ENCODE peak calls at places on chromosomes 6 and 20, in four cellular contexts. G is transverse colon, F is AG04450, D is aorta. X is an unnamed sample.

GRCh38 chr6:124800222-124800621 is 162.0 kb upstream of the RNF217 start:
- DNase-seq in F (no peak), G (no peak), D (no peak), X (no peak)

GRCh38 chr20:58216334-58216733 is 12.1 kb downstream of the ANKRD60 start:
- DNase-seq in G (no peak), D (no peak), F (no peak), X (no peak)

GRCh38 chr20:47187450-47188195 is 168.9 kb downstream of the ZMYND8 start:
- DNase-seq in G (no peak), F (no peak), D (no peak), X (no peak)

GRCh38 chr20:47253860-47254259 is 102.6 kb downstream of the ZMYND8 start:
- DNase-seq in D (no peak), G (no peak), F (no peak), X (no peak)

GRCh38 chr6:93419304-93420162 is at the start of gene EPHA7:
- DNase-seq in F (peak), G (peak), D (peak), X (peak)

GRCh38 chr6:35503534-35503933 is 6.7 kb upstream of the TEAD3 start:
- DNase-seq in G (no peak), D (no peak), F (no peak), X (no peak)

GRCh38 chr6:53282741-53283140 is 66.0 kb downstream of the ELOVL5 start:
- DNase-seq in F (no peak), G (no peak), D (no peak), X (no peak)

GRCh38 chr6:130047440-130047995 is 29.1 kb downstream of the L3MBTL3 start:
- DNase-seq in G (no peak), D (no peak), F (no peak), X (no peak)

GRCh38 chr6:95578106-95578410 is 723 bp downstream of the MANEA start:
- DNase-seq in G (no peak), F (no peak), D (no peak), X (no peak)

GRCh38 chr20:33450867-33451266 is 7.3 kb upstream of the SNTA1 start:
- DNase-seq in G (no peak), D (peak), F (no peak), X (no peak)

GRCh38 chr20:23119456-23120216 is 33.5 kb upstream of the CD93 start:
- DNase-seq in G (no peak), F (no peak), D (peak), X (no peak)

GRCh38 chr20:62772618-62772993 is 23.7 kb upstream of the MRGBP start:
- DNase-seq in F (no peak), G (no peak), D (peak), X (no peak)

GRCh38 chr6:155271145-155271544 is 7.3 kb downstream of the CLDN20 start:
- DNase-seq in D (no peak), F (no peak), G (no peak), X (no peak)

GRCh38 chr6:143337201-143337949 is 113.1 kb downstream of the ADAT2 start:
- DNase-seq in D (no peak), G (peak), F (no peak), X (peak)

GRCh38 chr6:80357674-80358073 is 251.2 kb downstream of the BCKDHB start:
- DNase-seq in D (no peak), F (no peak), G (no peak), X (no peak)

GRCh38 chr6:32081168-32081624 is 27.9 kb downstream of the TNXB start:
- DNase-seq in F (peak), G (peak), D (peak), X (no peak)

GRCh38 chr6:130848945-130849344 is 21.7 kb downstream of the SMLR1 start:
- DNase-seq in D (no peak), G (no peak), F (no peak), X (no peak)

GRCh38 chr6:107435798-107436197 is 23.6 kb downstream of the PDSS2 start:
- DNase-seq in G (no peak), D (no peak), F (no peak), X (no peak)

GRCh38 chr20:56257604-56258003 is 9.1 kb downstream of the MC3R start:
- DNase-seq in D (no peak), G (no peak), F (no peak), X (no peak)

GRCh38 chr6:139135578-139136545 is 982 bp downstream of the HECA start:
- DNase-seq in F (no peak), D (peak), G (peak), X (peak)

GRCh38 chr6:156752666-156753301 is 24.4 kb upstream of the ARID1B start:
- DNase-seq in F (no peak), D (peak), G (peak), X (peak)

DNA sequence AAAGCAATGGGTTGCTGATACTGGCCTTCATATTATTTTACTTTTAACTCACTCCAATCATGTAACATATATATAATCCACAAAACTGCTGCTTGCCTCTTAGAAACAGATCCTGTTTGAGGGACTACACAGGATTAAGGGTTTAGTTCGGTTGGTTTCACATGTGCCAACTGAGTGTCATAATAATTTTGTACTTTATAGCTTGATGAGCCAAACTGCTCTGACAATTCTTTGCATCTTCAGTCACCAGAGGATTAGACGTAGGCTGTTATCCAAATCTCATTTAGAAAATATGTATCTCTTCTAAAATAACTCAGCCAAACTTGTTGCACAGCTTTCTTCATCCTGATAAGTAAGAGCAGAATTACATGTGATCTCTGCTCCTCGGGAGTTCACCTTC is 643.6 kb upstream of the PTCHD4 start:
- DNase-seq in G (no peak), F (no peak), D (no peak), X (no peak)
- H3K27ac ChIP-seq in G (no peak), F (no peak), D (no peak), X (no peak)

DNA sequence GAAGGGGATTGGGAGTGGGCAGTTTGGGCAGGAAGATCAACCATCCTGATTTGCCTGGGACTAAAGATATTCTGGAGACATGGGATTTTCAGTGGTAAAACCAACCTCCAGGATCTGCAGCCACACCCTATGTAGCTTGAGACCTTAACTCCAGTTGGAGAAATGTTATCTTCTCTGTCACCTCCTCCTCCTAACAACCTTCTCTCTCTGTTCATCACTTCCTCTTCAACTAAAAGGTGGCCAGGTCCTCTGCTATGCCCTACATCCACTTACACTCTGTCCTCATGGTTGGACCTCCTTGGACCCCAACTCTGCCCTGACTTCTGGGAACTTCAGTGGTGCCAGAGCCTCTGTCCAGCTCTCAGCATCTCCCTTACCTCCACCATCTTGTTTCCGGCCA is 42.0 kb upstream of the SLC9A8 start:
- DNase-seq in D (no peak), F (no peak), G (no peak), X (no peak)
- H3K27ac ChIP-seq in D (no peak), F (no peak), G (no peak), X (peak)

GRCh38 chr6:164099535-164099982 is 685.0 kb downstream of the QKI start:
- DNase-seq in G (no peak), D (no peak), F (no peak), X (no peak)

GRCh38 chr6:164098857-164099534 is 684.5 kb downstream of the QKI start:
- DNase-seq in D (no peak), F (no peak), G (no peak), X (peak)

GRCh38 chr6:164095056-164095455 is 680.5 kb downstream of the QKI start:
- DNase-seq in D (no peak), F (no peak), G (no peak), X (no peak)

GRCh38 chr6:164097557-164098398 is 683.3 kb downstream of the QKI start:
- DNase-seq in F (no peak), D (no peak), G (no peak), X (no peak)

DNA sequence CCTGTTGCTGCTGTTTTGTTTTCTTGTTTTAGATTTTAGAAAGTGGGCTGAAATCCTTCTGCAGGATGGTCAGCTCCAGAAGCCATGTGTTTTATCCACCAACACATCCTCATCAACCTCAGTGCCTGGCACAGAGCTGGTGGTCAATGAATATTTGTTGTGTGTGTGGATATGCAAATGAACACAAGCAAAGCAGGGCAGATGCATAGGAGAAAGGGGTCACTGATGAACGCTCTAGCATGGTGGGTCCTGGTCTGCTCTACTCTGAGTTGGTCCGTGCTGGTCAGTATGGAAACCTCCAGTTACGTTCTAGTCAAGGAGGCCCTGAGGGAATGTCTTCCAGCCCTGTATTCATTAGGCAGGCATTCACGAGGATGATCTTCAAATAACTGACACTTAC is 682.5 kb downstream of the QKI start:
- DNase-seq in F (no peak), D (no peak), G (no peak), X (no peak)
- H3K27ac ChIP-seq in F (no peak), D (no peak), G (no peak), X (no peak)

GRCh38 chr6:142329486-142330113 is 27.8 kb downstream of the ADGRG6 start:
- DNase-seq in F (no peak), G (no peak), D (no peak), X (no peak)
- H3K27ac ChIP-seq in F (no peak), G (no peak), D (no peak), X (no peak)